ENCODE peak calls at places on chromosomes 16 and 17, in six cellular contexts. N, R, G, S, L and U are unnamed samples.

GRCh38 chr17:19448341-19449268 is 37.6 kb downstream of the RNF112 start:
- DNase-seq in N (no peak), R (no peak), G (peak), S (no peak), L (no peak), U (no peak)

GRCh38 chr17:75224983-75225382 is 19.5 kb downstream of the NUP85 start:
- DNase-seq in N (no peak), R (no peak), G (no peak), S (no peak), L (no peak), U (no peak)

GRCh38 chr16:85393674-85394510 is 219.2 kb upstream of the GSE1 start:
- DNase-seq in N (peak), R (peak), G (no peak), S (peak), L (no peak), U (peak)

GRCh38 chr17:59456428-59456827 is 109.0 kb upstream of the DHX40 start:
- DNase-seq in N (no peak), R (no peak), G (no peak), S (no peak), L (no peak), U (no peak)

GRCh38 chr17:760371-760770 is 8.3 kb upstream of the GEMIN4 start:
- DNase-seq in N (no peak), R (no peak), G (no peak), S (no peak), L (no peak), U (no peak)

GRCh38 chr16:22188595-22189442 is 17.3 kb upstream of the EEF2K start:
- DNase-seq in N (peak), R (peak), G (peak), S (no peak), L (peak), U (no peak)

GRCh38 chr16:86101135-86101911 is 202.4 kb downstream of the IRF8 start:
- DNase-seq in N (no peak), R (no peak), G (no peak), S (no peak), L (no peak), U (no peak)

GRCh38 chr17:45228985-45229517 is 7.4 kb downstream of the FMNL1 start:
- DNase-seq in N (no peak), R (peak), G (peak), S (peak), L (peak), U (peak)

GRCh38 chr17:40498281-40499084 is 2.9 kb downstream of the TNS4 start:
- DNase-seq in N (no peak), R (no peak), G (no peak), S (no peak), L (no peak), U (no peak)

GRCh38 chr16:58464916-58465731 is 34.8 kb upstream of the NDRG4 start:
- DNase-seq in N (no peak), R (no peak), G (no peak), S (no peak), L (no peak), U (no peak)

GRCh38 chr17:40433551-40434384 is 9.5 kb upstream of the IGFBP4 start:
- DNase-seq in N (peak), R (peak), G (no peak), S (no peak), L (no peak), U (no peak)

GRCh38 chr16:64412578-64413280 is 709.1 kb downstream of the CDH11 start:
- DNase-seq in N (no peak), R (no peak), G (no peak), S (no peak), L (no peak), U (no peak)

GRCh38 chr17:3995067-3995466 is 30.8 kb upstream of the ATP2A3 start:
- DNase-seq in N (no peak), R (no peak), G (no peak), S (no peak), L (no peak), U (no peak)

GRCh38 chr16:88376053-88376834 is 6.5 kb upstream of the ZNF469 start:
- DNase-seq in N (no peak), R (no peak), G (no peak), S (no peak), L (no peak), U (no peak)

GRCh38 chr16:608019-608418 is 18.2 kb downstream of the RAB40C start:
- DNase-seq in N (no peak), R (no peak), G (no peak), S (no peak), L (no peak), U (no peak)

GRCh38 chr17:41367426-41368075 is 2.1 kb downstream of the KRT33B start:
- DNase-seq in N (no peak), R (no peak), G (no peak), S (no peak), L (no peak), U (no peak)

GRCh38 chr16:88494335-88495154 is 41.5 kb downstream of the ZFPM1 start:
- DNase-seq in N (no peak), R (peak), G (no peak), S (no peak), L (no peak), U (no peak)

GRCh38 chr17:35747540-35748017 is 5.5 kb downstream of the GAS2L2 start:
- DNase-seq in N (peak), R (peak), G (peak), S (peak), L (peak), U (peak)

GRCh38 chr17:9175700-9176467 is 154.6 kb downstream of the NTN1 start:
- DNase-seq in N (no peak), R (no peak), G (no peak), S (no peak), L (no peak), U (no peak)

GRCh38 chr16:13780406-13780805 is 139.5 kb upstream of the ERCC4 start:
- DNase-seq in N (no peak), R (no peak), G (no peak), S (no peak), L (no peak), U (no peak)

GRCh38 chr16:48347980-48348379 is 37.2 kb downstream of the SIAH1 start:
- DNase-seq in N (no peak), R (no peak), G (no peak), S (no peak), L (no peak), U (no peak)

GRCh38 chr16:84406006-84406963 is 37.9 kb downstream of the ATP2C2 start:
- DNase-seq in N (no peak), R (peak), G (no peak), S (no peak), L (no peak), U (no peak)

GRCh38 chr16:68408967-68409366 is 39.3 kb downstream of the SMPD3 start:
- DNase-seq in N (no peak), R (no peak), G (no peak), S (no peak), L (no peak), U (no peak)

GRCh38 chr17:82204831-82205719 is 7.6 kb downstream of the CCDC57 start:
- DNase-seq in N (no peak), R (no peak), G (no peak), S (no peak), L (no peak), U (no peak)

GRCh38 chr17:15946611-15947120 is 1.7 kb downstream of the ADORA2B start:
- DNase-seq in N (no peak), R (no peak), G (no peak), S (no peak), L (no peak), U (no peak)

GRCh38 chr16:79770244-79771064 is 169.9 kb upstream of the MAF start:
- DNase-seq in N (peak), R (peak), G (peak), S (peak), L (peak), U (peak)

GRCh38 chr17:74211929-74212261 is 1.5 kb upstream of the TTYH2 start:
- DNase-seq in N (no peak), R (no peak), G (no peak), S (no peak), L (no peak), U (no peak)

GRCh38 chr17:74212913-74213791 is at the start of gene TTYH2:
- DNase-seq in N (peak), R (peak), G (peak), S (peak), L (no peak), U (peak)

GRCh38 chr17:74210191-74211140 is 2.9 kb upstream of the TTYH2 start:
- DNase-seq in N (peak), R (peak), G (peak), S (peak), L (no peak), U (peak)

GRCh38 chr17:74212262-74212912 is 984 bp upstream of the TTYH2 start:
- DNase-seq in N (peak), R (peak), G (no peak), S (no peak), L (no peak), U (no peak)

GRCh38 chr17:74211141-74211928 is 2.0 kb upstream of the TTYH2 start:
- DNase-seq in N (peak), R (no peak), G (no peak), S (no peak), L (no peak), U (no peak)
- TF ChIP-seq POLR2A in N (peak), R (peak), G (peak), S (peak), L (peak), U (peak)

DNA sequence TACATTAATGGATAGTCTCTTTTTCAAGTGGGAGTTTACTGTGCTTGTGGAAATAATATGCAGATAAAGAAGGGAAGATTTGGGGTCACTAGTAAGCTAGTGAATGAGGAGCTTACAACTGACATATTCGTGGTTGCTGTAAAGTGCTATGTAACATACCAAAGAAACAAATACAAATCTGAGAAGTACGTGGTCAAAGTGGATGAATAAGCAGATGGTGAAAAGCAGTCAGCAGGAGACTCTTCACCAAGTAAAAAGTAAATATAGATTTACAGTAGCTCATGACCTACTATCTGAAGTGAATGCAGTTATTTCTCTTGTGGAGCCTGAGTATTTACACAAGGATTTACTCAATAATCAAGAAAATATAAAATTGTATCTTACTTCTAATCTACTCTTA is 136.6 kb upstream of the ELAC2 start:
- DNase-seq in N (no peak), R (no peak), G (no peak), S (no peak), L (no peak), U (no peak)
- TF ChIP-seq TAF1 in N (no peak), R (no peak), G (no peak), S (no peak), L (no peak), U (no peak)

GRCh38 chr17:43830510-43831145 is 2.3 kb downstream of the MPP3 start:
- DNase-seq in N (no peak), R (no peak), G (no peak), S (no peak), L (no peak), U (no peak)

GRCh38 chr17:43834106-43834505 is 1.2 kb upstream of the MPP3 start:
- DNase-seq in N (no peak), R (no peak), G (no peak), S (no peak), L (no peak), U (no peak)

GRCh38 chr17:43831633-43832032 is 1.3 kb downstream of the MPP3 start:
- DNase-seq in N (no peak), R (no peak), G (no peak), S (no peak), L (no peak), U (no peak)

GRCh38 chr17:43832168-43832975 is 574 bp downstream of the MPP3 start:
- DNase-seq in N (peak), R (peak), G (peak), S (no peak), L (no peak), U (no peak)

DNA sequence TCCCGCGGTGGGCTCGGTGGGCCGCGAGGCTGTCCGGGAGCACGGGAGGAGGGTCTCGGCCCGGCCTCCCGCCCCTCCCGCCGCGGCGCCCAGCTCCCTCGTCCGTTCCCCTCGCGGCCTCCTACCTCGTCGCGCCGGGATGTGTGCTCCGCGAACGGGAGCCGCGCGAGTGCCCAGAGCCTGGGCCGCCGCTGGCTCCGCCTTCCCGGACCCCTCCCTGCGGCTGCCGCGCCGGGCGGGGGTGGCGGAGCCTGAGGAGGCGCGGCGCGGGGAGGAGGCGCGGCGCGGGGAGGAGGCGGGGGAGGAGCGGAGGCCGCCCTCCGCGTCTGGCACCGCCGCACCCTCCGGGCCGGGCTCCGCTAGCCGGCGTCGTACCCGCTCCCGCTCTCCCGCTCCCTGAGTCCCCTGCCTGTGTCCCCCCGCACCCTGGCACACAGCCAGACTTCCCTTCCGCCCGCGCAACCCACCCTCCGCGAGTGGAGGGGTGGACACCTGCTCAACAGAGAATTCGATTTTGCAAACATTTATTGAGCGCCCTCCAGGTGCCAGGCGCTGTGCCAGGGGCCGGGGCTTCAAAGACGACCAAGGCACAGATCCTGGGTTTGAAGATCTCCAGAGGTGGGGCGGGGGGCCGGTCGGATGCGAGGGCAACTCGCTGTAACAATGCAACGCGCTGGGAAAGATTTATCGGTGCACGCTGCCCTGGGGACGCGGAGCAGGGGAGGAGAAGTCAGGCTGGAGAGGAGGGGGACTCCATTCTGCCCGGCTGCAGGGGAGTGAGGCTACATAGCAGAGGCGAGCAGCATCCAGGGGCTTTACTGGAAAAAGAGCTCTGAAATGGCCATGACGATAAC is at the start of gene MPP3:
- DNase-seq in N (peak), R (peak), G (no peak), S (no peak), L (no peak), U (no peak)
- TF ChIP-seq POLR2AphosphoS5 in N (no peak), R (no peak), G (no peak), S (no peak), L (no peak), U (no peak)

GRCh38 chr17:17275991-17276390 is 5.1 kb downstream of the COPS3 start:
- DNase-seq in N (no peak), R (no peak), G (no peak), S (no peak), L (no peak), U (no peak)

GRCh38 chr17:17285951-17286350 is 4.9 kb upstream of the COPS3 start:
- DNase-seq in N (no peak), R (no peak), G (no peak), S (no peak), L (no peak), U (no peak)

DNA sequence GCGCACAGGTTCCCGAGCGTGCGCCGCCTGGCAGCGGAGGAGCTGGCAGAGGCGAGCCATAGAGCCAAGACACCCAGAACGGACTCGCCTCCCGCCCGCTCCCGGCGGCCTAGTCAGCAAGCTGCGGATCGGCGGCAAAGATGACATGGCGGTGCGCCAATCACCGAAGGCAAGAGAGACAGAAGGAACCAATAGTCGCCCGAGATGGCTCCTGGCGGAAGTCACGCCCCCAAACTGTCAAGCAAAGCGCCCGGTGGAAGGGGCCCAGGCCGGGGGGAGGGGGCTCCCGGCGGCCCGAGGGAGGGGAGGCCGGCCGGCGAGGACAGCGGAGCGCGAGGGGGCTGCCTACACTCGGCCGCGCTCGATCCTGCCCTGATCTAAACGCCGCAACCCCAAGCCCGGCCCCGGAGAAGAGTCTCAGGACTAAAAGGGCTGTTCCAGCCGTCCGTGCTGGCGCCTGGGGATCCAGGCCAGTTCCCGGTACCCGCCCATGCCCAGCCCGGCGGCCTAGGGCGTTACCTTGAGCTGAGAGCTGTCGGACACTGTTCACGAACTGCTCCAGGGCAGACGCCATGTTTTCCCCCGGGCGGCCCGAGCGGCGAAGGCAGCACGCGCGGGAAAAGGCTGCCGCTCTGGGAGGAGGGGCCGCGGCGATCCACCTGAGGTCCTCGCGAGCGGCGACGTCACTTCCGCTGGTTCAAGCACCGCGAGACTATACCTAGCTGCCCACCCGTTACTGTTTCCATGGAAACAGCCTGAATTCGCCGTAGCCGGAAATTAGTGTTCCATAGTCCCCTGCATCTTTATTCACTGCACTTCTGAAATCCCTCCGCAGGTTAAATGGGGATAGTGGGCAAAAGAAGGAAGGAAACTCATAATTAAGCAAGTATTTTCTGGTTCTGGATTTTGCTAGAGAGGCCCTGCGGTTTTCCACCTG is at the start of gene COPS3:
- DNase-seq in N (peak), R (peak), G (peak), S (peak), L (peak), U (peak)
- TF ChIP-seq POLR2A in N (peak), R (peak), G (peak), S (peak), L (peak), U (peak)

GRCh38 chr16:57278494-57278893 is 6.0 kb downstream of the PLLP start:
- DNase-seq in N (no peak), R (no peak), G (no peak), S (no peak), L (no peak), U (no peak)
- TF ChIP-seq TAF1 in N (no peak), R (no peak), G (no peak), S (no peak), L (no peak), U (no peak)

GRCh38 chr17:7856840-7857723 is at the start of gene NAA38:
- DNase-seq in N (peak), R (peak), G (peak), S (peak), L (peak), U (peak)
- TF ChIP-seq POLR2AphosphoS5 in N (peak), R (peak), G (peak), S (peak), L (peak), U (peak)

DNA sequence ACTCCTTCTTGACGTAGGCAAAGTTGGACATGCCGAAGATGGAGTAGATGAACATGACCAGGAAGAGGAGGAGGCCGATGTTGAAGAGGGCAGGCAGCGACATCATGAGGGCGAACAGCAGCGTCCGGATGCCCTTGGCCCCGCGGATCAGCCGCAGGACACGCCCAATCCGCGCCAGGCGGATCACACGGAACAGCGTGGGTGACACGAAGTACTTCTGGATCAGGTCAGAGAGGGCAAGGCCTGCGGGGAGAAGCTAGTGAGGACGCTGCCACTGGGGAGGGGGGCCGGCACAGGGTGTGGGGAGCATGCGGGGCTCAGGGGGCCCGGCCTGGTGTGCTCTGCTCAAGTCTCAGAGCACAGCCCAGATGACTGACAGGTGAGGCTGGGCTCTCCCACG is 9.6 kb upstream of the CD79B start:
- DNase-seq in N (no peak), R (no peak), G (no peak), S (no peak), L (no peak), U (no peak)
- TF ChIP-seq POLR2A in N (no peak), R (no peak), G (no peak), S (no peak), L (no peak), U (no peak)

DNA sequence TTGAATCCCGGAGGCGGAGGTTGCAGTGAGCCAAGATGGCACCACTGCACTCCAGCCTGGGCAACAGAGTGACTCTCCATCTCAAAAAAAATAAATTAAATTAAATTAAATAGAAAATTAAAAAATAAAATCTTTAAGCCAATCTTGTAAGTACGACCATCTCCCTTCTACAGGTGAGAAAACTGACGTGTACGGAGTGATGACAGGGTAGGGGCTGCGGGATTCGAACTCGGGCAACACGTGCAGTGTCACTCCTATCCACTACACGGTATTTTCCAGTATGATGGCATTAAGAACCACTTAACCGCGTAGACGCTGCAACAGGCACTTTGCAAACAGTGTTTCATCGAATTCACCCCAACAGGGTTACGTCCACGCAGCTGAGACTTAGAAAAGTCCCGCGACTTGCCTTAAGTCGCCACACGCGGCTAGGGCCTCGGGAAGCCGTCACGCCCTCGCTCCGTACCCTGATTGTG is 691 bp downstream of the WDR59 start:
- DNase-seq in N (no peak), R (no peak), G (peak), S (no peak), L (no peak), U (no peak)
- TF ChIP-seq TAF1 in N (no peak), R (no peak), G (no peak), S (no peak), L (no peak), U (no peak)

GRCh38 chr17:57948555-57949420 is 6.4 kb downstream of the CUEDC1 start:
- DNase-seq in N (no peak), R (no peak), G (no peak), S (no peak), L (no peak), U (no peak)
- TF ChIP-seq POLR2AphosphoS5 in N (no peak), R (no peak), G (no peak), S (no peak), L (no peak), U (no peak)